ENCODE peak calls at places on chromosomes 13 and 19, in six cellular contexts. One of them, this sample, is unnamed.

GRCh38 chr13:100432611-100433010 is 156.0 kb downstream of the GGACT start:
- DNase-seq in left kidney: no peak
- DNase-seq in H54: no peak
- DNase-seq in heart right ventricle: no peak
- DNase-seq in sigmoid colon: no peak
- DNase-seq in stimulated activated CD4-positive, alpha-beta T cell treated with anti-CD3 and anti-CD28 coated beads, Interleukin-15, amount 100 ng/mL, for 48 hours: no peak
- DNase-seq in this sample: no peak

GRCh38 chr13:106369858-106370257 is 165.6 kb downstream of the EFNB2 start:
- DNase-seq in left kidney: no peak
- DNase-seq in sigmoid colon: no peak
- DNase-seq in stimulated activated CD4-positive, alpha-beta T cell treated with anti-CD3 and anti-CD28 coated beads, Interleukin-15, amount 100 ng/mL, for 48 hours: no peak
- DNase-seq in H54: no peak
- DNase-seq in heart right ventricle: no peak
- DNase-seq in this sample: no peak

GRCh38 chr19:49149652-49150105 is 5.5 kb downstream of the HRC start:
- DNase-seq in sigmoid colon: peak; percentile 87
- DNase-seq in stimulated activated CD4-positive, alpha-beta T cell treated with anti-CD3 and anti-CD28 coated beads, Interleukin-15, amount 100 ng/mL, for 48 hours: no peak
- DNase-seq in left kidney: peak; percentile 96
- DNase-seq in heart right ventricle: peak; percentile 81
- DNase-seq in H54: no peak
- DNase-seq in this sample: no peak

GRCh38 chr13:113562085-113562749 is 22.3 kb upstream of the TFDP1 start:
- DNase-seq in H54: no peak
- DNase-seq in stimulated activated CD4-positive, alpha-beta T cell treated with anti-CD3 and anti-CD28 coated beads, Interleukin-15, amount 100 ng/mL, for 48 hours: no peak
- DNase-seq in heart right ventricle: peak; percentile 64
- DNase-seq in sigmoid colon: no peak
- DNase-seq in left kidney: peak; percentile 95
- DNase-seq in this sample: no peak

GRCh38 chr13:26971990-26972888 is 199.4 kb downstream of the USP12 start:
- DNase-seq in left kidney: peak; percentile 76
- DNase-seq in H54: no peak
- DNase-seq in stimulated activated CD4-positive, alpha-beta T cell treated with anti-CD3 and anti-CD28 coated beads, Interleukin-15, amount 100 ng/mL, for 48 hours: peak; percentile 10
- DNase-seq in heart right ventricle: no peak
- DNase-seq in sigmoid colon: no peak
- DNase-seq in this sample: no peak

GRCh38 chr19:5352229-5352763 is 11.7 kb upstream of the PTPRS start:
- DNase-seq in stimulated activated CD4-positive, alpha-beta T cell treated with anti-CD3 and anti-CD28 coated beads, Interleukin-15, amount 100 ng/mL, for 48 hours: no peak
- DNase-seq in heart right ventricle: no peak
- DNase-seq in H54: no peak
- DNase-seq in left kidney: no peak
- DNase-seq in sigmoid colon: no peak
- DNase-seq in this sample: no peak

GRCh38 chr13:100594255-100594654 is 5.7 kb upstream of the GGACT start:
- DNase-seq in stimulated activated CD4-positive, alpha-beta T cell treated with anti-CD3 and anti-CD28 coated beads, Interleukin-15, amount 100 ng/mL, for 48 hours: no peak
- DNase-seq in heart right ventricle: no peak
- DNase-seq in sigmoid colon: no peak
- DNase-seq in left kidney: peak; percentile 7
- DNase-seq in H54: no peak
- DNase-seq in this sample: no peak

GRCh38 chr13:44903596-44903995 is 85.7 kb downstream of the NUFIP1 start:
- DNase-seq in stimulated activated CD4-positive, alpha-beta T cell treated with anti-CD3 and anti-CD28 coated beads, Interleukin-15, amount 100 ng/mL, for 48 hours: no peak
- DNase-seq in H54: no peak
- DNase-seq in left kidney: peak; percentile 39
- DNase-seq in sigmoid colon: peak; percentile 93
- DNase-seq in heart right ventricle: peak; percentile 71
- DNase-seq in this sample: no peak

GRCh38 chr19:3291644-3292043 is 67.2 kb downstream of the CELF5 start:
- DNase-seq in left kidney: no peak
- DNase-seq in stimulated activated CD4-positive, alpha-beta T cell treated with anti-CD3 and anti-CD28 coated beads, Interleukin-15, amount 100 ng/mL, for 48 hours: no peak
- DNase-seq in heart right ventricle: no peak
- DNase-seq in sigmoid colon: no peak
- DNase-seq in H54: no peak
- DNase-seq in this sample: no peak

GRCh38 chr13:48151766-48152165 is 56.9 kb upstream of the MED4 start:
- DNase-seq in H54: no peak
- DNase-seq in stimulated activated CD4-positive, alpha-beta T cell treated with anti-CD3 and anti-CD28 coated beads, Interleukin-15, amount 100 ng/mL, for 48 hours: no peak
- DNase-seq in sigmoid colon: no peak
- DNase-seq in left kidney: no peak
- DNase-seq in heart right ventricle: no peak
- DNase-seq in this sample: no peak

GRCh38 chr19:33902802-33903488 is 106.3 kb downstream of the KCTD15 start:
- DNase-seq in sigmoid colon: no peak
- DNase-seq in stimulated activated CD4-positive, alpha-beta T cell treated with anti-CD3 and anti-CD28 coated beads, Interleukin-15, amount 100 ng/mL, for 48 hours: no peak
- DNase-seq in left kidney: no peak
- DNase-seq in H54: no peak
- DNase-seq in heart right ventricle: no peak
- DNase-seq in this sample: no peak

GRCh38 chr13:62482351-62482750 is 1066.7 kb upstream of the PCDH20 start:
- DNase-seq in stimulated activated CD4-positive, alpha-beta T cell treated with anti-CD3 and anti-CD28 coated beads, Interleukin-15, amount 100 ng/mL, for 48 hours: no peak
- DNase-seq in H54: no peak
- DNase-seq in left kidney: no peak
- DNase-seq in sigmoid colon: no peak
- DNase-seq in heart right ventricle: no peak
- DNase-seq in this sample: no peak

GRCh38 chr13:110374644-110375370 is 67.7 kb downstream of the COL4A2 start:
- DNase-seq in left kidney: no peak
- DNase-seq in H54: no peak
- DNase-seq in stimulated activated CD4-positive, alpha-beta T cell treated with anti-CD3 and anti-CD28 coated beads, Interleukin-15, amount 100 ng/mL, for 48 hours: no peak
- DNase-seq in sigmoid colon: no peak
- DNase-seq in heart right ventricle: no peak
- DNase-seq in this sample: no peak

GRCh38 chr13:76383671-76384461 is 502.3 kb downstream of the KCTD12 start:
- DNase-seq in left kidney: peak; percentile 38
- DNase-seq in heart right ventricle: peak; percentile 17
- DNase-seq in stimulated activated CD4-positive, alpha-beta T cell treated with anti-CD3 and anti-CD28 coated beads, Interleukin-15, amount 100 ng/mL, for 48 hours: no peak
- DNase-seq in H54: no peak
- DNase-seq in sigmoid colon: peak; percentile 67
- DNase-seq in this sample: no peak

GRCh38 chr13:113734099-113734825 is 24.8 kb upstream of the TMEM255B start:
- DNase-seq in stimulated activated CD4-positive, alpha-beta T cell treated with anti-CD3 and anti-CD28 coated beads, Interleukin-15, amount 100 ng/mL, for 48 hours: no peak
- DNase-seq in left kidney: peak; percentile 36
- DNase-seq in heart right ventricle: no peak
- DNase-seq in H54: no peak
- DNase-seq in sigmoid colon: no peak
- DNase-seq in this sample: no peak

GRCh38 chr19:2790557-2791271 is 5.4 kb downstream of the THOP1 start:
- DNase-seq in left kidney: no peak
- DNase-seq in stimulated activated CD4-positive, alpha-beta T cell treated with anti-CD3 and anti-CD28 coated beads, Interleukin-15, amount 100 ng/mL, for 48 hours: no peak
- DNase-seq in sigmoid colon: no peak
- DNase-seq in heart right ventricle: no peak
- DNase-seq in H54: no peak
- DNase-seq in this sample: no peak

GRCh38 chr13:109856350-109856749 is 70.0 kb upstream of the IRS2 start:
- DNase-seq in sigmoid colon: no peak
- DNase-seq in stimulated activated CD4-positive, alpha-beta T cell treated with anti-CD3 and anti-CD28 coated beads, Interleukin-15, amount 100 ng/mL, for 48 hours: no peak
- DNase-seq in left kidney: no peak
- DNase-seq in H54: no peak
- DNase-seq in heart right ventricle: no peak
- DNase-seq in this sample: no peak

GRCh38 chr19:33302974-33303790 is 848 bp upstream of the CEBPA start:
- DNase-seq in sigmoid colon: peak; percentile 81
- DNase-seq in heart right ventricle: no peak
- DNase-seq in H54: no peak
- DNase-seq in left kidney: peak; percentile 89
- DNase-seq in stimulated activated CD4-positive, alpha-beta T cell treated with anti-CD3 and anti-CD28 coated beads, Interleukin-15, amount 100 ng/mL, for 48 hours: no peak
- DNase-seq in this sample: no peak

GRCh38 chr19:28567834-28568233 is 645.1 kb downstream of the UQCRFS1 start:
- DNase-seq in sigmoid colon: no peak
- DNase-seq in left kidney: no peak
- DNase-seq in stimulated activated CD4-positive, alpha-beta T cell treated with anti-CD3 and anti-CD28 coated beads, Interleukin-15, amount 100 ng/mL, for 48 hours: no peak
- DNase-seq in H54: no peak
- DNase-seq in heart right ventricle: no peak
- DNase-seq in this sample: no peak

GRCh38 chr13:112366907-112367646 is 9.1 kb upstream of the SPACA7 start:
- DNase-seq in stimulated activated CD4-positive, alpha-beta T cell treated with anti-CD3 and anti-CD28 coated beads, Interleukin-15, amount 100 ng/mL, for 48 hours: no peak
- DNase-seq in sigmoid colon: no peak
- DNase-seq in H54: no peak
- DNase-seq in heart right ventricle: no peak
- DNase-seq in left kidney: no peak
- DNase-seq in this sample: no peak

GRCh38 chr13:21104199-21105019 is 43.0 kb upstream of the LATS2 start:
- DNase-seq in H54: no peak
- DNase-seq in stimulated activated CD4-positive, alpha-beta T cell treated with anti-CD3 and anti-CD28 coated beads, Interleukin-15, amount 100 ng/mL, for 48 hours: no peak
- DNase-seq in left kidney: no peak
- DNase-seq in sigmoid colon: no peak
- DNase-seq in heart right ventricle: no peak
- DNase-seq in this sample: no peak

GRCh38 chr19:52640916-52641315 is 2.8 kb upstream of the ZNF83 start:
- DNase-seq in stimulated activated CD4-positive, alpha-beta T cell treated with anti-CD3 and anti-CD28 coated beads, Interleukin-15, amount 100 ng/mL, for 48 hours: no peak
- DNase-seq in sigmoid colon: no peak
- DNase-seq in heart right ventricle: no peak
- DNase-seq in H54: no peak
- DNase-seq in left kidney: peak; percentile 54
- DNase-seq in this sample: no peak

GRCh38 chr19:19010551-19010950 is 22.8 kb downstream of the SUGP2 start:
- DNase-seq in heart right ventricle: no peak
- DNase-seq in left kidney: no peak
- DNase-seq in H54: no peak
- DNase-seq in stimulated activated CD4-positive, alpha-beta T cell treated with anti-CD3 and anti-CD28 coated beads, Interleukin-15, amount 100 ng/mL, for 48 hours: no peak
- DNase-seq in sigmoid colon: no peak
- DNase-seq in this sample: peak; percentile 74

GRCh38 chr13:46961719-46962118 is 64.9 kb upstream of the HTR2A start:
- DNase-seq in sigmoid colon: no peak
- DNase-seq in stimulated activated CD4-positive, alpha-beta T cell treated with anti-CD3 and anti-CD28 coated beads, Interleukin-15, amount 100 ng/mL, for 48 hours: no peak
- DNase-seq in H54: peak; percentile 6
- DNase-seq in heart right ventricle: no peak
- DNase-seq in left kidney: no peak
- DNase-seq in this sample: no peak

GRCh38 chr13:20495087-20496023 is 30.3 kb downstream of the CRYL1 start:
- DNase-seq in H54: peak; percentile 15
- DNase-seq in stimulated activated CD4-positive, alpha-beta T cell treated with anti-CD3 and anti-CD28 coated beads, Interleukin-15, amount 100 ng/mL, for 48 hours: peak; percentile 25
- DNase-seq in sigmoid colon: no peak
- DNase-seq in heart right ventricle: peak; percentile 55
- DNase-seq in left kidney: peak; percentile 71
- DNase-seq in this sample: peak; percentile 64

GRCh38 chr13:27171830-27172494 is 351 bp upstream of the USP12 start:
- DNase-seq in stimulated activated CD4-positive, alpha-beta T cell treated with anti-CD3 and anti-CD28 coated beads, Interleukin-15, amount 100 ng/mL, for 48 hours: peak; percentile 83
- DNase-seq in H54: peak; percentile 74
- DNase-seq in sigmoid colon: peak; percentile 96
- DNase-seq in heart right ventricle: peak; percentile 90
- DNase-seq in left kidney: peak; percentile 98
- DNase-seq in this sample: peak; percentile 92

GRCh38 chr19:7595466-7596133 is at the start of gene CAMSAP3:
- DNase-seq in heart right ventricle: no peak
- DNase-seq in sigmoid colon: no peak
- DNase-seq in H54: no peak
- DNase-seq in stimulated activated CD4-positive, alpha-beta T cell treated with anti-CD3 and anti-CD28 coated beads, Interleukin-15, amount 100 ng/mL, for 48 hours: peak; percentile 31
- DNase-seq in left kidney: peak; percentile 93
- DNase-seq in this sample: no peak

GRCh38 chr19:30340724-30341595 is 31.2 kb upstream of the ZNF536 start:
- DNase-seq in sigmoid colon: no peak
- DNase-seq in left kidney: peak; percentile 83
- DNase-seq in stimulated activated CD4-positive, alpha-beta T cell treated with anti-CD3 and anti-CD28 coated beads, Interleukin-15, amount 100 ng/mL, for 48 hours: no peak
- DNase-seq in heart right ventricle: no peak
- DNase-seq in H54: no peak
- DNase-seq in this sample: no peak

GRCh38 chr13:52454459-52454824 is 836 bp upstream of the CKAP2 start:
- DNase-seq in H54: no peak
- DNase-seq in heart right ventricle: no peak
- DNase-seq in stimulated activated CD4-positive, alpha-beta T cell treated with anti-CD3 and anti-CD28 coated beads, Interleukin-15, amount 100 ng/mL, for 48 hours: no peak
- DNase-seq in sigmoid colon: no peak
- DNase-seq in left kidney: peak; percentile 55
- DNase-seq in this sample: no peak

GRCh38 chr13:109369357-109370052 is 416.9 kb downstream of the IRS2 start:
- DNase-seq in sigmoid colon: no peak
- DNase-seq in heart right ventricle: no peak
- DNase-seq in left kidney: no peak
- DNase-seq in stimulated activated CD4-positive, alpha-beta T cell treated with anti-CD3 and anti-CD28 coated beads, Interleukin-15, amount 100 ng/mL, for 48 hours: no peak
- DNase-seq in H54: no peak
- DNase-seq in this sample: no peak

GRCh38 chr19:27909185-27909840 is 1303.6 kb downstream of the UQCRFS1 start:
- DNase-seq in H54: no peak
- DNase-seq in stimulated activated CD4-positive, alpha-beta T cell treated with anti-CD3 and anti-CD28 coated beads, Interleukin-15, amount 100 ng/mL, for 48 hours: no peak
- DNase-seq in sigmoid colon: no peak
- DNase-seq in left kidney: no peak
- DNase-seq in heart right ventricle: no peak
- DNase-seq in this sample: no peak

GRCh38 chr19:4052114-4052992 is 14.3 kb downstream of the ZBTB7A start:
- DNase-seq in stimulated activated CD4-positive, alpha-beta T cell treated with anti-CD3 and anti-CD28 coated beads, Interleukin-15, amount 100 ng/mL, for 48 hours: no peak
- DNase-seq in sigmoid colon: peak; percentile 82
- DNase-seq in H54: peak; percentile 97
- DNase-seq in heart right ventricle: no peak
- DNase-seq in left kidney: no peak
- DNase-seq in this sample: no peak

GRCh38 chr19:34041922-34042521 is 130.3 kb upstream of the LSM14A start:
- DNase-seq in sigmoid colon: peak; percentile 69
- DNase-seq in stimulated activated CD4-positive, alpha-beta T cell treated with anti-CD3 and anti-CD28 coated beads, Interleukin-15, amount 100 ng/mL, for 48 hours: peak; percentile 73
- DNase-seq in heart right ventricle: peak; percentile 50
- DNase-seq in left kidney: peak; percentile 67
- DNase-seq in H54: peak; percentile 69
- DNase-seq in this sample: peak; percentile 32

GRCh38 chr13:70249332-70250064 is 141.2 kb upstream of the KLHL1 start:
- DNase-seq in stimulated activated CD4-positive, alpha-beta T cell treated with anti-CD3 and anti-CD28 coated beads, Interleukin-15, amount 100 ng/mL, for 48 hours: no peak
- DNase-seq in left kidney: no peak
- DNase-seq in heart right ventricle: no peak
- DNase-seq in H54: peak; percentile 6
- DNase-seq in sigmoid colon: no peak
- DNase-seq in this sample: no peak

GRCh38 chr19:39557791-39558622 is 18.0 kb upstream of the EID2 start:
- DNase-seq in left kidney: peak; percentile 84
- DNase-seq in heart right ventricle: no peak
- DNase-seq in sigmoid colon: no peak
- DNase-seq in H54: no peak
- DNase-seq in stimulated activated CD4-positive, alpha-beta T cell treated with anti-CD3 and anti-CD28 coated beads, Interleukin-15, amount 100 ng/mL, for 48 hours: no peak
- DNase-seq in this sample: no peak

GRCh38 chr13:113601166-113602070 is 16.9 kb downstream of the TFDP1 start:
- DNase-seq in left kidney: peak; percentile 35
- DNase-seq in heart right ventricle: no peak
- DNase-seq in H54: no peak
- DNase-seq in stimulated activated CD4-positive, alpha-beta T cell treated with anti-CD3 and anti-CD28 coated beads, Interleukin-15, amount 100 ng/mL, for 48 hours: no peak
- DNase-seq in sigmoid colon: no peak
- DNase-seq in this sample: no peak

GRCh38 chr19:8610041-8610927 is at the start of gene ADAMTS10:
- DNase-seq in stimulated activated CD4-positive, alpha-beta T cell treated with anti-CD3 and anti-CD28 coated beads, Interleukin-15, amount 100 ng/mL, for 48 hours: peak; percentile 9
- DNase-seq in sigmoid colon: peak; percentile 71
- DNase-seq in left kidney: peak; percentile 81
- DNase-seq in H54: no peak
- DNase-seq in heart right ventricle: no peak
- DNase-seq in this sample: peak; percentile 77

GRCh38 chr19:3292958-3293529 is 68.6 kb downstream of the CELF5 start:
- DNase-seq in sigmoid colon: no peak
- DNase-seq in left kidney: no peak
- DNase-seq in H54: no peak
- DNase-seq in heart right ventricle: no peak
- DNase-seq in stimulated activated CD4-positive, alpha-beta T cell treated with anti-CD3 and anti-CD28 coated beads, Interleukin-15, amount 100 ng/mL, for 48 hours: no peak
- DNase-seq in this sample: no peak

GRCh38 chr19:29871143-29871542 is 59.4 kb downstream of the CCNE1 start:
- DNase-seq in left kidney: no peak
- DNase-seq in heart right ventricle: no peak
- DNase-seq in stimulated activated CD4-positive, alpha-beta T cell treated with anti-CD3 and anti-CD28 coated beads, Interleukin-15, amount 100 ng/mL, for 48 hours: no peak
- DNase-seq in sigmoid colon: no peak
- DNase-seq in H54: no peak
- DNase-seq in this sample: no peak

This sample was measured in immature natural killer cell.